ENCODE peak calls at places on chromosomes 2 and 18, in seven cellular contexts. E, Z, G, D, C, S and H are unnamed samples.

GRCh38 chr2:51220080-51220479 is 188.1 kb upstream of the NRXN1 start:
- DNase-seq in C (no peak), Z (no peak), S (no peak), D (no peak), E (no peak), G (no peak), H (no peak)

GRCh38 chr2:227632827-227633226 is 15.5 kb downstream of the SCYGR4 start:
- DNase-seq in G (no peak), E (no peak), C (no peak), Z (no peak), D (no peak), S (no peak), H (no peak)

GRCh38 chr2:210310550-210310949 is 4.4 kb downstream of the MYL1 start:
- DNase-seq in E (no peak), Z (no peak), C (no peak), S (no peak), D (no peak), G (no peak), H (no peak)

GRCh38 chr18:75317723-75318122 is 107.1 kb downstream of the TSHZ1 start:
- DNase-seq in Z (no peak), E (no peak), D (no peak), C (no peak), G (no peak), S (no peak), H (no peak)

GRCh38 chr2:171210864-171211431 is 50.3 kb upstream of the TLK1 start:
- DNase-seq in C (no peak), Z (no peak), S (no peak), D (no peak), E (no peak), G (peak; percentile 19), H (no peak)

GRCh38 chr2:227238242-227239237 is 74.1 kb downstream of the COL4A3 start:
- DNase-seq in E (peak; percentile 40), Z (peak; percentile 40), C (peak; percentile 51), G (peak; percentile 53), D (no peak), S (peak; percentile 61), H (peak; percentile 87)

GRCh38 chr2:182866461-182867369 is at the start of gene FRZB:
- DNase-seq in C (peak; percentile 37), E (peak; percentile 12), D (peak; percentile 79), S (peak; percentile 56), Z (peak; percentile 87), G (peak; percentile 17), H (peak; percentile 51)

GRCh38 chr2:12734914-12735654 is 18.3 kb downstream of the TRIB2 start:
- DNase-seq in D (no peak), G (no peak), C (peak; percentile 49), E (no peak), S (no peak), Z (peak; percentile 49), H (no peak)

GRCh38 chr18:55353806-55354205 is 234.2 kb downstream of the TCF4 start:
- DNase-seq in S (no peak), G (no peak), E (no peak), C (no peak), D (no peak), Z (no peak), H (no peak)

GRCh38 chr2:134588556-134588955 is 130.2 kb downstream of the TMEM163 start:
- DNase-seq in S (no peak), E (no peak), D (no peak), Z (no peak), G (no peak), C (no peak), H (peak; percentile 2)

GRCh38 chr2:96775160-96775559 is 14.5 kb downstream of the CNNM4 start:
- DNase-seq in S (no peak), C (no peak), D (no peak), G (no peak), Z (no peak), E (no peak), H (no peak)

GRCh38 chr2:104790901-104791495 is 62.9 kb upstream of the POU3F3 start:
- DNase-seq in D (no peak), C (no peak), S (no peak), E (no peak), G (no peak), Z (no peak), H (no peak)

GRCh38 chr2:58604096-58604495 is 363.0 kb upstream of the FANCL start:
- DNase-seq in E (no peak), S (no peak), Z (no peak), G (no peak), C (no peak), D (no peak), H (no peak)

GRCh38 chr2:72494392-72494791 is 331.4 kb downstream of the EXOC6B start:
- DNase-seq in Z (no peak), D (no peak), S (no peak), C (no peak), G (no peak), E (no peak), H (no peak)

GRCh38 chr2:147989809-147990403 is 30.6 kb downstream of the ORC4 start:
- DNase-seq in G (no peak), C (no peak), D (no peak), S (no peak), Z (no peak), E (peak; percentile 44), H (no peak)

GRCh38 chr2:185990861-185991525 is 252.4 kb downstream of the FSIP2 start:
- DNase-seq in D (no peak), Z (no peak), S (no peak), G (no peak), E (no peak), C (no peak), H (no peak)

GRCh38 chr2:86301711-86302202 is 35.7 kb downstream of the REEP1 start:
- DNase-seq in Z (no peak), C (no peak), D (no peak), E (no peak), G (no peak), S (no peak), H (peak; percentile 82)

GRCh38 chr18:11357678-11358077 is 208.3 kb upstream of the PIEZO2 start:
- DNase-seq in G (no peak), D (no peak), E (no peak), S (no peak), C (no peak), Z (no peak), H (no peak)

GRCh38 chr2:219570194-219570923 is 980 bp downstream of the OBSL1 start:
- DNase-seq in C (no peak), Z (no peak), S (no peak), D (no peak), E (peak; percentile 59), G (no peak), H (no peak)

DNA sequence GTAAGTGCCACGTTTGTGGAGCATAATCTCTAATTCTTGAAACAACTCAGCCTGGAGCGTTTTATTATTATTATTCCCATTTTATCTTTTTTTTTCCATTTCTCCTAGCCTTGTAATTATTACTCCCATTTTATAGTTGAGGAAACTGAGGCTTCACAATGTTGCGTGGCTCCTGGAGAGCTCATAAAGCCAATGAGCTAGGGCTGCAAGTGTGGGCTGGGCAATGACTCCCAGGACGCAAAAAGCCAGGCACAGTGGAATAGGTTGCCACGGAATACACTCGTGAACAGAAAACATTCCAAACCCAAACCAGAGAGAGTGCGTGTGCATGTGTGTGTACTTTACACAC is 13.5 kb upstream of the KLF11 start:
- DNase-seq in C (no peak), G (no peak), S (no peak), E (no peak), Z (no peak), D (no peak), H (no peak)
- H3K4me3 ChIP-seq in C (no peak overlapping the region), G (no peak overlapping the region), S (peak overlapping the region; percentile 12), E (no peak overlapping the region), Z (no peak overlapping the region), D (no peak overlapping the region), H (no peak overlapping the region)

GRCh38 chr18:76923485-76924085 is 101.2 kb downstream of the ZNF236 start:
- DNase-seq in C (no peak), Z (no peak), S (no peak), G (no peak), D (no peak), E (peak; percentile 5), H (no peak)
- TF ChIP-seq CTCF in C (peak; percentile 17), Z (no peak), S (no peak), G (no peak), D (no peak), E (peak; percentile 33), H (no peak)

DNA sequence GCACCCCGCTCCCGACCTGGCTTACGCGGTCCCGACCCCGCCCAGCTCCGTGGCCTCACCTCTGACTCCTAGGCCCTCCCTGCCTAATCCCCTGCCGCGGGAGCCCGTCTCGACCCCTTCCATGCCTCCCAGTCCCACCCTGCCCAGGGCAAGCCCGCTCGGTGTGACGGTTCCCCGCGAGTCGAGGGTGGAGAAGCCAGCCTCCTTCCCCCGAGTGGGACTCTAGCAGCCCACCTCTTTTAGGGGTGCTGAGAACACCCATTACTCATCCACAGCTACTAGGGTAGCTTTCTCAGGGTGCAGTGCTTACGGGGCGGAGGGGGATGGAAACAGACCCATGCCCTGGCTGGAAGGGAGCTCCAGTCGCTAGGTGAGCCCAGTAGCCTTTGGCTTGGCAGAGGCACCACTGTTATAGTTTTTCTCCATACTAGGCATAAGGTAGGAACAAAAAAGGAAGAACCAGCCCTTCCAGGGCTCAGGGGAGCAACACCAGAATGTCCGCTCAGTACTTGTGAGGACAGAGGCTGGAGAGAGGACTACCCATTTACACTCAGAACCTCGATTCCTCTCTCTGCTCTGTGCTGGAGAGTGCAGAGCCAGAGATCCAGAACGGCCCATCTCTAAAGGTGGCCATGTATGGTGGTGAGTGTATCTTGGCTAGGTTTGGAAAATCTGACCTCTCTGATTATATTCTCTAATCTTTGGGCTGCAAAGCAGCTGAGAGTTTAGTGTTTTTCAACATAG is 606 bp downstream of the AGBL5 start:
- DNase-seq in G (peak; percentile 23), C (no peak), D (peak; percentile 76), Z (peak; percentile 60), S (no peak), E (peak; percentile 46), H (peak; percentile 40)
- TF ChIP-seq POLR2A in G (no peak), C (no peak), D (no peak), Z (no peak), S (no peak), E (no peak), H (no peak)

GRCh38 chr2:186991766-186992417 is 142.9 kb upstream of the ZSWIM2 start:
- DNase-seq in E (no peak), G (no peak), S (no peak), Z (no peak), C (no peak), D (no peak), H (no peak)
- H3K4me3 ChIP-seq in E (no peak overlapping the region), G (no peak overlapping the region), S (no peak overlapping the region), Z (no peak overlapping the region), C (no peak overlapping the region), D (no peak overlapping the region), H (no peak overlapping the region)

DNA sequence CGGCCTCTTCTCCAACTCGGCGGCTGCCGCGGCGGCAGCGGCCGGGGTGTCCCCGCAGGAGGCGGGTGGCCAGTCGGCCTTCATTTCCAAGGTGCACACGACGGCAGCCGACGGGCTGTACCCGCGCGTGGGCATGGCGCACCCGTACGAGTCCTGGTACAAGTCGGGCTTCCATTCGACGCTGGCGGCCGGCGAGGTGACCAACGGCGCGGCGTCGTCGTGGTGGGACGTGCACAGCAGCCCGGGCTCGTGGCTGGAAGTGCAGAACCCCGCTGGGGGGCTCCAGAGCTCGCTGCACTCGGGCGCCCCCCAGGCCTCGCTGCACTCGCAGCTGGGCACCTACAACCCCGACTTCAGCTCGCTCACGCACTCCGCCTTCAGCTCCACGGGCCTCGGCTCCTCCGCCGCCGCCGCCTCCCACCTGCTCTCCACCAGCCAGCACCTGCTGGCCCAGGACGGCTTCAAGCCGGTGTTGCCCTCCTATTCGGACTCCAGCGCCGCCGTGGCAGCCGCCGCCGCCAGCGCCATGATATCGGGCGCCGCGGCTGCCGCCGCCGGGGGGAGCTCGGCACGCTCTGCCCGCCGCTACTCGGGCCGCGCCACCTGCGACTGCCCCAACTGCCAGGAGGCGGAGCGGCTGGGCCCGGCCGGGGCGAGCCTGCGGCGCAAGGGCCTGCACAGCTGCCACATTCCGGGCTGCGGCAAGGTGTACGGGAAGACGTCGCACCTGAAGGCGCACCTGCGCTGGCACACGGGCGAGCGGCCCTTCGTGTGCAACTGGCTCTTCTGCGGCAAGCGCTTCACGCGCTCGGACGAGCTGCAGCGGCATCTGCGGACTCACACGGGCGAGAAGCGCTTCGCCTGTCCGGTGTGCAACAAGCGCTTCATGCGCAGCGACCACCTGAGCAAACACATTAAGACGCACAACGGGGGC is 1.9 kb downstream of the SP9 start:
- DNase-seq in S (no peak), E (no peak), G (no peak), Z (no peak), D (peak; percentile 73), C (no peak), H (peak; percentile 86)
- TF ChIP-seq CTCF in S (no peak), E (peak; percentile 75), G (no peak), Z (no peak), D (no peak), C (peak; percentile 11), H (no peak)